ENCODE peak calls at places on chromosome 9, in ten cellular contexts. O is dorsolateral prefrontal cortex; N is CD8-positive, alpha-beta T cell; S is GM20000; Y is AG04450; E is upper lobe of right lung; U is CD4-positive, alpha-beta T cell; V is astrocyte; W is activated CD8-positive, alpha-beta T cell treated with anti-CD3 and anti-CD28 coated beads for 36 hours; C is AG04449. G is an unnamed sample.

GRCh38 chr9:92350129-92350739 is 24.5 kb downstream of the CENPP start:
- DNase-seq in C (peak; percentile 21), V (peak; percentile 60), W (no peak), E (no peak), U (no peak), S (no peak), N (no peak), Y (no peak), O (no peak), G (no peak)

GRCh38 chr9:126275386-126276001 is 51.1 kb upstream of the MVB12B start:
- DNase-seq in N (no peak), W (no peak), Y (no peak), E (no peak), C (no peak), U (no peak), O (peak; percentile 87), S (no peak), V (peak; percentile 57), G (no peak)

GRCh38 chr9:7333714-7334113 is 465.9 kb downstream of the DMAC1 start:
- DNase-seq in N (no peak), Y (no peak), V (no peak), W (no peak), O (no peak), U (no peak), S (no peak), C (no peak), E (no peak), G (no peak)

GRCh38 chr9:132878695-132879064 is at the start of gene SPACA9:
- DNase-seq in O (peak; percentile 52), N (peak; percentile 20), S (peak; percentile 64), W (peak; percentile 33), U (peak; percentile 7), Y (no peak), C (no peak), V (peak; percentile 17), E (peak; percentile 87), G (peak; percentile 74)

GRCh38 chr9:114312513-114312875 is 10.4 kb upstream of the ORM1 start:
- DNase-seq in O (peak; percentile 1), E (peak; percentile 44), W (no peak), C (no peak), N (no peak), S (no peak), U (no peak), Y (no peak), V (no peak), G (no peak)

GRCh38 chr9:109387206-109387605 is 66.3 kb upstream of the EPB41L4B start:
- DNase-seq in W (no peak), U (no peak), V (no peak), N (no peak), O (no peak), C (no peak), S (no peak), E (no peak), Y (no peak), G (no peak)

GRCh38 chr9:21680590-21680989 is 121.8 kb upstream of the MTAP start:
- DNase-seq in U (no peak), O (no peak), S (no peak), N (no peak), E (no peak), V (no peak), C (no peak), W (no peak), Y (no peak), G (no peak)

GRCh38 chr9:101354143-101354764 is 30.6 kb downstream of the BAAT start:
- DNase-seq in O (no peak), N (no peak), V (no peak), E (no peak), Y (no peak), C (no peak), W (no peak), U (no peak), S (no peak), G (no peak)

GRCh38 chr9:77616191-77616590 is 31.9 kb downstream of the GNA14 start:
- DNase-seq in C (no peak), S (no peak), N (no peak), E (no peak), V (no peak), O (no peak), Y (no peak), W (no peak), U (no peak), G (no peak)

GRCh38 chr9:93588641-93589609 is 12.5 kb downstream of the PHF2 start:
- DNase-seq in W (no peak), N (no peak), U (no peak), E (no peak), S (no peak), O (no peak), C (no peak), Y (no peak), V (peak; percentile 12), G (no peak)

GRCh38 chr9:96618209-96619108 is 1.2 kb downstream of the CDC14B start:
- DNase-seq in N (no peak), V (no peak), O (peak; percentile 42), C (no peak), Y (no peak), E (peak; percentile 69), W (peak; percentile 23), S (peak; percentile 34), U (no peak), G (peak; percentile 37)

GRCh38 chr9:90095682-90096081 is 490.9 kb downstream of the GADD45G start:
- DNase-seq in Y (no peak), W (peak; percentile 37), E (no peak), U (no peak), C (no peak), S (no peak), V (no peak), N (no peak), O (peak; percentile 55), G (no peak)

GRCh38 chr9:69824497-69825252 is 4.1 kb downstream of the CFAP95 start:
- DNase-seq in V (no peak), W (no peak), S (no peak), C (no peak), N (no peak), E (no peak), Y (no peak), O (no peak), U (no peak), G (no peak)
- TF ChIP-seq CTCF in V (no peak), W (no peak), S (no peak), C (no peak), N (no peak), E (no peak), Y (no peak), O (no peak), U (no peak), G (no peak)

GRCh38 chr9:79115176-79115575 is 456.6 kb upstream of the TLE4 start:
- DNase-seq in U (no peak), C (no peak), O (no peak), N (no peak), W (no peak), S (no peak), Y (no peak), E (no peak), V (no peak), G (no peak)

GRCh38 chr9:79120533-79121315 is 451.0 kb upstream of the TLE4 start:
- DNase-seq in Y (no peak), U (no peak), V (peak; percentile 8), S (no peak), C (no peak), N (no peak), O (no peak), E (no peak), W (no peak), G (no peak)

GRCh38 chr9:79111653-79112052 is 460.1 kb upstream of the TLE4 start:
- DNase-seq in S (no peak), O (no peak), V (no peak), N (no peak), U (no peak), Y (no peak), E (no peak), W (no peak), C (no peak), G (no peak)

GRCh38 chr9:79116709-79117108 is 455.1 kb upstream of the TLE4 start:
- DNase-seq in O (peak; percentile 36), U (no peak), S (no peak), Y (no peak), N (no peak), W (no peak), C (no peak), V (no peak), E (no peak), G (no peak)

GRCh38 chr9:79116064-79116463 is 455.7 kb upstream of the TLE4 start:
- DNase-seq in O (no peak), U (no peak), V (no peak), N (no peak), S (no peak), Y (no peak), W (no peak), C (no peak), E (no peak), G (no peak)
- TF ChIP-seq CTCF in O (no peak), U (no peak), V (no peak), N (no peak), S (no peak), Y (no peak), W (no peak), C (no peak), E (no peak), G (no peak)

GRCh38 chr9:33719581-33720374 is 75.6 kb upstream of the PRSS3 start:
- DNase-seq in W (peak; percentile 54), O (no peak), C (no peak), N (peak; percentile 19), E (peak; percentile 63), S (peak; percentile 31), U (peak; percentile 23), Y (no peak), V (no peak), G (peak; percentile 51)

GRCh38 chr9:33718987-33719386 is 76.4 kb upstream of the PRSS3 start:
- DNase-seq in N (no peak), W (no peak), E (peak; percentile 66), S (no peak), U (no peak), O (no peak), V (no peak), Y (no peak), C (no peak), G (no peak)

GRCh38 chr9:33721674-33722358 is 73.5 kb upstream of the PRSS3 start:
- DNase-seq in U (peak; percentile 82), S (peak; percentile 75), V (peak; percentile 42), O (peak; percentile 85), E (peak; percentile 91), C (peak; percentile 10), Y (peak; percentile 59), W (peak; percentile 91), N (peak; percentile 87), G (peak; percentile 86)

DNA sequence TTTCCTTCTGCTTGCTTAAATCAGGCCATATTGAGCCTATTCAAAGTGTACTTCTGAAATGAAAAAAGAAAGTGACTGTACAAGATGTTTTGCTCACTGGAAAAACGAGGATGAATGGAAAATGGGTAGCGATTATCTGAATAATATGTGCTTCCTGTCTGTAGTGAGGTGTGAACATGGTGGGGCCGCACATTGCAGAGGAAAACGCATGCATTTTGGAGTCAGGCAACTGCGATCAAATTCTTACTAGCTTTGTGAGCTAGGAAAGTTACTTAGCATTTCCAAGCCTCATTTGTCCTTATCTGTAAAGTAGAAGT is 73.0 kb upstream of the PRSS3 start:
- DNase-seq in E (no peak), O (no peak), N (no peak), Y (no peak), V (no peak), W (no peak), C (no peak), U (no peak), S (no peak), G (no peak)
- TF ChIP-seq CTCF in E (no peak), O (no peak), N (peak; percentile 58), Y (no peak), V (no peak), W (peak; percentile 44), C (no peak), U (peak; percentile 77), S (no peak), G (no peak)

GRCh38 chr9:131028931-131029573 is 20.1 kb downstream of the LAMC3 start:
- DNase-seq in Y (no peak), E (no peak), N (no peak), C (no peak), U (no peak), W (no peak), O (no peak), S (no peak), V (no peak), G (no peak)
- TF ChIP-seq CTCF in Y (no peak), E (no peak), N (no peak), C (no peak), U (no peak), W (no peak), O (no peak), S (no peak), V (no peak), G (no peak)

G was measured in GM13976.